ENCODE peak calls at places on chromosomes 11 and 22, in seven cellular contexts. One of them, this sample, is unnamed.

GRCh38 chr22:49768077-49768476 is 59.6 kb downstream of the BRD1 start:
- DNase-seq in RWPE1: no peak
- DNase-seq in CD14-positive monocyte: peak; percentile 13
- DNase-seq in nephron progenitor cell: no peak
- DNase-seq in right atrium auricular region: no peak
- DNase-seq in endodermal cell: peak; percentile 28
- DNase-seq in mucosa of descending colon: peak; percentile 21
- DNase-seq in this sample: no peak

GRCh38 chr11:87141980-87142514 is 104.3 kb downstream of the TMEM135 start:
- DNase-seq in RWPE1: no peak
- DNase-seq in CD14-positive monocyte: no peak
- DNase-seq in nephron progenitor cell: no peak
- DNase-seq in right atrium auricular region: no peak
- DNase-seq in endodermal cell: no peak
- DNase-seq in mucosa of descending colon: no peak
- DNase-seq in this sample: no peak

GRCh38 chr11:77761481-77761880 is 59.0 kb downstream of the RSF1 start:
- DNase-seq in RWPE1: no peak
- DNase-seq in CD14-positive monocyte: no peak
- DNase-seq in nephron progenitor cell: no peak
- DNase-seq in right atrium auricular region: no peak
- DNase-seq in endodermal cell: no peak
- DNase-seq in mucosa of descending colon: no peak
- DNase-seq in this sample: no peak

GRCh38 chr11:116986521-116987105 is 111.6 kb downstream of the SIK3 start:
- DNase-seq in RWPE1: peak; percentile 64
- DNase-seq in CD14-positive monocyte: peak; percentile 50
- DNase-seq in nephron progenitor cell: no peak
- DNase-seq in right atrium auricular region: no peak
- DNase-seq in endodermal cell: no peak
- DNase-seq in mucosa of descending colon: no peak
- DNase-seq in this sample: no peak

GRCh38 chr11:40190294-40190693 is 1269.2 kb downstream of the LRRC4C start:
- DNase-seq in RWPE1: no peak
- DNase-seq in CD14-positive monocyte: no peak
- DNase-seq in nephron progenitor cell: no peak
- DNase-seq in right atrium auricular region: no peak
- DNase-seq in endodermal cell: no peak
- DNase-seq in mucosa of descending colon: no peak
- DNase-seq in this sample: no peak

GRCh38 chr22:37607010-37607911 is 1.4 kb upstream of the GGA1 start:
- DNase-seq in RWPE1: peak; percentile 85
- DNase-seq in CD14-positive monocyte: peak; percentile 63
- DNase-seq in nephron progenitor cell: peak; percentile 92
- DNase-seq in right atrium auricular region: peak; percentile 75
- DNase-seq in endodermal cell: peak; percentile 99
- DNase-seq in mucosa of descending colon: peak; percentile 98
- DNase-seq in this sample: peak; percentile 85

GRCh38 chr11:93945596-93945995 is 75.6 kb upstream of the HEPHL1 start:
- DNase-seq in RWPE1: no peak
- DNase-seq in CD14-positive monocyte: no peak
- DNase-seq in nephron progenitor cell: no peak
- DNase-seq in right atrium auricular region: no peak
- DNase-seq in endodermal cell: no peak
- DNase-seq in mucosa of descending colon: no peak
- DNase-seq in this sample: no peak

GRCh38 chr11:93131709-93132108 is 66.1 kb downstream of the SLC36A4 start:
- DNase-seq in RWPE1: no peak
- DNase-seq in CD14-positive monocyte: no peak
- DNase-seq in nephron progenitor cell: no peak
- DNase-seq in right atrium auricular region: no peak
- DNase-seq in endodermal cell: peak; percentile 63
- DNase-seq in mucosa of descending colon: no peak
- DNase-seq in this sample: no peak

GRCh38 chr22:33389927-33390326 is 331.7 kb upstream of the SYN3 start:
- DNase-seq in RWPE1: no peak
- DNase-seq in CD14-positive monocyte: no peak
- DNase-seq in nephron progenitor cell: no peak
- DNase-seq in right atrium auricular region: no peak
- DNase-seq in endodermal cell: no peak
- DNase-seq in mucosa of descending colon: no peak
- DNase-seq in this sample: no peak

GRCh38 chr11:17979770-17980371 is 33.0 kb downstream of the SERGEF start:
- DNase-seq in RWPE1: peak; percentile 64
- DNase-seq in CD14-positive monocyte: no peak
- DNase-seq in nephron progenitor cell: peak; percentile 48
- DNase-seq in right atrium auricular region: no peak
- DNase-seq in endodermal cell: peak; percentile 86
- DNase-seq in mucosa of descending colon: no peak
- DNase-seq in this sample: peak; percentile 72

GRCh38 chr22:22888509-22889353 is 1.1 kb downstream of the IGLL5 start:
- DNase-seq in RWPE1: no peak
- DNase-seq in CD14-positive monocyte: peak; percentile 18
- DNase-seq in nephron progenitor cell: no peak
- DNase-seq in right atrium auricular region: no peak
- DNase-seq in endodermal cell: peak; percentile 38
- DNase-seq in mucosa of descending colon: no peak
- DNase-seq in this sample: no peak

GRCh38 chr22:20803696-20804324 is 29.9 kb downstream of the SERPIND1 start:
- DNase-seq in RWPE1: no peak
- DNase-seq in CD14-positive monocyte: no peak
- DNase-seq in nephron progenitor cell: peak; percentile 49
- DNase-seq in right atrium auricular region: no peak
- DNase-seq in endodermal cell: peak; percentile 84
- DNase-seq in mucosa of descending colon: peak; percentile 61
- DNase-seq in this sample: peak; percentile 28

GRCh38 chr11:35324981-35325380 is 94.4 kb downstream of the SLC1A2 start:
- DNase-seq in RWPE1: no peak
- DNase-seq in CD14-positive monocyte: no peak
- DNase-seq in nephron progenitor cell: no peak
- DNase-seq in right atrium auricular region: no peak
- DNase-seq in endodermal cell: no peak
- DNase-seq in mucosa of descending colon: no peak
- DNase-seq in this sample: no peak

GRCh38 chr11:111098091-111098490 is 147.4 kb upstream of the POU2AF2 start:
- DNase-seq in RWPE1: no peak
- DNase-seq in CD14-positive monocyte: no peak
- DNase-seq in nephron progenitor cell: no peak
- DNase-seq in right atrium auricular region: no peak
- DNase-seq in endodermal cell: no peak
- DNase-seq in mucosa of descending colon: no peak
- DNase-seq in this sample: no peak

GRCh38 chr11:130653838-130654601 is 205.6 kb downstream of the ADAMTS15 start:
- DNase-seq in RWPE1: no peak
- DNase-seq in CD14-positive monocyte: no peak
- DNase-seq in nephron progenitor cell: peak; percentile 37
- DNase-seq in right atrium auricular region: peak; percentile 84
- DNase-seq in endodermal cell: peak; percentile 63
- DNase-seq in mucosa of descending colon: peak; percentile 59
- DNase-seq in this sample: no peak
- TF ChIP-seq CTCF in RWPE1: no peak
- TF ChIP-seq CTCF in CD14-positive monocyte: no peak
- TF ChIP-seq CTCF in nephron progenitor cell: no peak
- TF ChIP-seq CTCF in right atrium auricular region: no peak
- TF ChIP-seq CTCF in endodermal cell: no peak
- TF ChIP-seq CTCF in mucosa of descending colon: no peak
- TF ChIP-seq CTCF in this sample: no peak

GRCh38 chr11:123559418-123559817 is 95.0 kb downstream of the SCN3B start:
- DNase-seq in RWPE1: no peak
- DNase-seq in CD14-positive monocyte: no peak
- DNase-seq in nephron progenitor cell: no peak
- DNase-seq in right atrium auricular region: no peak
- DNase-seq in endodermal cell: no peak
- DNase-seq in mucosa of descending colon: no peak
- DNase-seq in this sample: no peak
- TF ChIP-seq CTCF in RWPE1: no peak
- TF ChIP-seq CTCF in CD14-positive monocyte: peak; percentile 10
- TF ChIP-seq CTCF in nephron progenitor cell: peak; percentile 19
- TF ChIP-seq CTCF in right atrium auricular region: no peak
- TF ChIP-seq CTCF in endodermal cell: peak; percentile 45
- TF ChIP-seq CTCF in mucosa of descending colon: no peak
- TF ChIP-seq CTCF in this sample: no peak

GRCh38 chr11:71343828-71344400 is 91.5 kb upstream of the SHANK2 start:
- DNase-seq in RWPE1: no peak
- DNase-seq in CD14-positive monocyte: no peak
- DNase-seq in nephron progenitor cell: no peak
- DNase-seq in right atrium auricular region: no peak
- DNase-seq in endodermal cell: no peak
- DNase-seq in mucosa of descending colon: no peak
- DNase-seq in this sample: no peak
- TF ChIP-seq CTCF in RWPE1: no peak
- TF ChIP-seq CTCF in CD14-positive monocyte: no peak
- TF ChIP-seq CTCF in nephron progenitor cell: no peak
- TF ChIP-seq CTCF in right atrium auricular region: no peak
- TF ChIP-seq CTCF in endodermal cell: peak; percentile 5
- TF ChIP-seq CTCF in mucosa of descending colon: no peak
- TF ChIP-seq CTCF in this sample: no peak

GRCh38 chr22:17057959-17058814 is 26.6 kb upstream of the IL17RA start:
- DNase-seq in RWPE1: peak; percentile 59
- DNase-seq in CD14-positive monocyte: no peak
- DNase-seq in nephron progenitor cell: peak; percentile 71
- DNase-seq in right atrium auricular region: no peak
- DNase-seq in endodermal cell: peak; percentile 90
- DNase-seq in mucosa of descending colon: peak; percentile 42
- DNase-seq in this sample: peak; percentile 75

GRCh38 chr22:17056807-17057206 is 28.0 kb upstream of the IL17RA start:
- DNase-seq in RWPE1: no peak
- DNase-seq in CD14-positive monocyte: no peak
- DNase-seq in nephron progenitor cell: no peak
- DNase-seq in right atrium auricular region: peak; percentile 28
- DNase-seq in endodermal cell: no peak
- DNase-seq in mucosa of descending colon: no peak
- DNase-seq in this sample: no peak

GRCh38 chr22:17060126-17060525 is 24.7 kb upstream of the IL17RA start:
- DNase-seq in RWPE1: no peak
- DNase-seq in CD14-positive monocyte: no peak
- DNase-seq in nephron progenitor cell: no peak
- DNase-seq in right atrium auricular region: no peak
- DNase-seq in endodermal cell: peak; percentile 59
- DNase-seq in mucosa of descending colon: no peak
- DNase-seq in this sample: no peak

GRCh38 chr22:17056058-17056457 is 28.7 kb upstream of the IL17RA start:
- DNase-seq in RWPE1: no peak
- DNase-seq in CD14-positive monocyte: no peak
- DNase-seq in nephron progenitor cell: no peak
- DNase-seq in right atrium auricular region: peak; percentile 43
- DNase-seq in endodermal cell: no peak
- DNase-seq in mucosa of descending colon: no peak
- DNase-seq in this sample: no peak
- TF ChIP-seq CTCF in RWPE1: no peak
- TF ChIP-seq CTCF in CD14-positive monocyte: no peak
- TF ChIP-seq CTCF in nephron progenitor cell: no peak
- TF ChIP-seq CTCF in right atrium auricular region: no peak
- TF ChIP-seq CTCF in endodermal cell: no peak
- TF ChIP-seq CTCF in mucosa of descending colon: no peak
- TF ChIP-seq CTCF in this sample: no peak

GRCh38 chr11:64153831-64154230 is 12.1 kb downstream of the MACROD1 start:
- DNase-seq in RWPE1: no peak
- DNase-seq in CD14-positive monocyte: no peak
- DNase-seq in nephron progenitor cell: no peak
- DNase-seq in right atrium auricular region: no peak
- DNase-seq in endodermal cell: peak; percentile 61
- DNase-seq in mucosa of descending colon: no peak
- DNase-seq in this sample: no peak

GRCh38 chr11:64161037-64161436 is 4.9 kb downstream of the MACROD1 start:
- DNase-seq in RWPE1: no peak
- DNase-seq in CD14-positive monocyte: no peak
- DNase-seq in nephron progenitor cell: no peak
- DNase-seq in right atrium auricular region: no peak
- DNase-seq in endodermal cell: no peak
- DNase-seq in mucosa of descending colon: no peak
- DNase-seq in this sample: no peak

GRCh38 chr11:64152841-64153691 is 12.8 kb downstream of the MACROD1 start:
- DNase-seq in RWPE1: peak; percentile 85
- DNase-seq in CD14-positive monocyte: peak; percentile 58
- DNase-seq in nephron progenitor cell: peak; percentile 82
- DNase-seq in right atrium auricular region: peak; percentile 63
- DNase-seq in endodermal cell: peak; percentile 90
- DNase-seq in mucosa of descending colon: peak; percentile 82
- DNase-seq in this sample: peak; percentile 93

GRCh38 chr11:64157987-64158386 is 7.9 kb downstream of the MACROD1 start:
- DNase-seq in RWPE1: no peak
- DNase-seq in CD14-positive monocyte: no peak
- DNase-seq in nephron progenitor cell: no peak
- DNase-seq in right atrium auricular region: no peak
- DNase-seq in endodermal cell: no peak
- DNase-seq in mucosa of descending colon: no peak
- DNase-seq in this sample: no peak

DNA sequence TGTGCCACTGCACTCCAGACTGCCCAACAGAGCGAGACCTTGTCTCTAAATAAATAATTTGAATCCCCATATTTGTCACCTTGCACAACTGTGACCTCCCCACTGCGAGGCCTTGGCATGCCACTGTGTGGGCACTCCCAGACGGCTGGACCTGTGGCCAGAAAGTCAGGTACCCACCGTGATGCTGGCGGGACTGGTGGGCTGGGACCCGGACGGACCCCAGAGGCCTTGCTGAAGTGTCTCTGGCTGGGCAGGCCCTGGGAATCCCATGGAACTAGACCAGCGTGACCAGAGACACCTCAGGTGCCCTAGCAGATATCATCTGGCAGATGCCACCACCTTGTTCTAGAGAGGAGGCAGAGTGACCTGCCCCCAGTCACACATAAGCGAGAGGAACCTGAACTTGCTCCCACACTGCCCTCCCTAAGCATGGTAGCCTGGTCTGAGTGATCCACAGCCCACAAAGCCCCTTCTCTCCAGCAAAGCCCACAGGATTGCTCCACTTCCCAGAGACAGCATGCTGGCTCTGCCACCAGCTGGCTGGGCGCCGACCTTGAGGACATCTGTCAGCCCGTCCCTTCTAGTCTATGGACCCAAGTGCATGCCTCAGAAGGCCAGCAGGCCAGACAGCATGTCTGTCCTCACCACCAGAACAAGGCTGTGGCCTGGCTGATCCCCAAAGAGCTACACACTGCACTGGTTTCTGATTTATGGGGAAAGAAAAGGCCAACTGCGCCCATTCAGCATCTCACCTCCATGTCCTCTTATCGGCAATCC is 9.5 kb downstream of the MACROD1 start:
- DNase-seq in RWPE1: no peak
- DNase-seq in CD14-positive monocyte: no peak
- DNase-seq in nephron progenitor cell: no peak
- DNase-seq in right atrium auricular region: no peak
- DNase-seq in endodermal cell: no peak
- DNase-seq in mucosa of descending colon: no peak
- DNase-seq in this sample: no peak
- TF ChIP-seq CTCF in RWPE1: no peak
- TF ChIP-seq CTCF in CD14-positive monocyte: no peak
- TF ChIP-seq CTCF in nephron progenitor cell: no peak
- TF ChIP-seq CTCF in right atrium auricular region: no peak
- TF ChIP-seq CTCF in endodermal cell: no peak
- TF ChIP-seq CTCF in mucosa of descending colon: no peak
- TF ChIP-seq CTCF in this sample: no peak

DNA sequence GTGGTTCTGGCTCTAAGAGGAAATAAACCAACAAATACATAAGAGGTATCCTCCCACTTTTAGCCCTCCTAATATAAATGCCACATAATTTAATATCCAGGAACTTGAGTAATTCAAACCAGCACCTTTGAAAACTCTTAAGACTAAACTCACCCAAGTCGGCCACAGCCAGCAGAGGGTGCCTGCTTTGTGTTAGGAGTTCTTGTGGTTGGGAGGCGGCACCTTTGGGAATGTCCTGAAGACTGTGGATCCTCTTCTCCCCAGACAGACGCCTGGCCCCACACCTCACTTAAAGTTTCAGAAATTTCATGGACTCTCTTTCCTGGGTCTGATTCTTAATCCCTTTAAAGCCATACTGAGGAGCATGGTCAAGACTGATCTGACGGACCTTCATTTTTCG is 169.0 kb downstream of the TBC1D22A start:
- DNase-seq in RWPE1: peak; percentile 21
- DNase-seq in CD14-positive monocyte: no peak
- DNase-seq in nephron progenitor cell: no peak
- DNase-seq in right atrium auricular region: peak; percentile 28
- DNase-seq in endodermal cell: peak; percentile 67
- DNase-seq in mucosa of descending colon: no peak
- DNase-seq in this sample: no peak
- TF ChIP-seq CTCF in RWPE1: no peak
- TF ChIP-seq CTCF in CD14-positive monocyte: no peak
- TF ChIP-seq CTCF in nephron progenitor cell: no peak
- TF ChIP-seq CTCF in right atrium auricular region: no peak
- TF ChIP-seq CTCF in endodermal cell: peak; percentile 57
- TF ChIP-seq CTCF in mucosa of descending colon: no peak
- TF ChIP-seq CTCF in this sample: no peak